ENCODE peak calls at places on chromosomes 11 and 22, in nine cellular contexts. D, O, R, G, N, F, B, P and U are unnamed samples.

GRCh38 chr11:60970369-60970774 is 1.1 kb upstream of the CD6 start:
- DNase-seq in O (peak), P (peak), D (peak), F (peak), R (peak), B (no peak), G (peak), N (peak), U (peak)

GRCh38 chr11:74671520-74672196 is 59.6 kb downstream of the CHRDL2 start:
- DNase-seq in N (no peak), B (no peak), G (no peak), P (no peak), D (no peak), O (no peak), R (peak), F (no peak), U (no peak)

GRCh38 chr11:117095301-117096139 is 2.7 kb downstream of the SIK3 start:
- DNase-seq in R (peak), P (no peak), B (no peak), N (no peak), O (no peak), G (no peak), F (no peak), D (no peak), U (no peak)

GRCh38 chr11:80307676-80308075 is 866.8 kb upstream of the TENM4 start:
- DNase-seq in G (no peak), N (no peak), F (no peak), R (no peak), D (no peak), B (no peak), O (no peak), P (no peak), U (no peak)

GRCh38 chr11:121889931-121890330 is 226.1 kb downstream of the BLID start:
- DNase-seq in F (no peak), R (peak), D (no peak), P (no peak), O (no peak), G (no peak), B (peak), N (no peak), U (no peak)

GRCh38 chr22:20803696-20804324 is 29.9 kb downstream of the SERPIND1 start:
- DNase-seq in F (peak), P (peak), O (peak), G (peak), B (no peak), N (no peak), D (no peak), R (peak), U (no peak)

GRCh38 chr11:134592391-134592990 is 180.4 kb upstream of the B3GAT1 start:
- DNase-seq in D (no peak), P (peak), B (no peak), O (no peak), F (no peak), G (peak), N (no peak), R (peak), U (no peak)

GRCh38 chr11:61618991-61619390 is 38.1 kb upstream of the SYT7 start:
- DNase-seq in N (no peak), F (no peak), P (no peak), O (no peak), G (no peak), D (no peak), R (no peak), B (no peak), U (no peak)

GRCh38 chr22:32661296-32661695 is 140.2 kb upstream of the TIMP3 start:
- DNase-seq in R (peak), O (peak), D (no peak), G (no peak), B (peak), F (no peak), N (no peak), P (no peak), U (no peak)

GRCh38 chr22:37212174-37212906 is at the start of gene SSTR3:
- DNase-seq in O (no peak), P (peak), N (no peak), F (no peak), B (no peak), R (no peak), D (no peak), G (peak), U (no peak)

GRCh38 chr22:42799061-42799460 is 58.0 kb downstream of the ARFGAP3 start:
- DNase-seq in P (no peak), G (no peak), O (no peak), D (no peak), F (no peak), N (no peak), B (no peak), R (no peak), U (no peak)

GRCh38 chr11:118560806-118561205 is 4.9 kb downstream of the IFT46 start:
- DNase-seq in R (no peak), O (no peak), D (no peak), P (no peak), N (no peak), B (no peak), G (no peak), F (no peak), U (no peak)

GRCh38 chr11:44943696-44944095 is 7.0 kb downstream of the TP53I11 start:
- DNase-seq in F (no peak), G (no peak), O (no peak), N (no peak), P (no peak), D (no peak), B (no peak), R (no peak), U (no peak)

GRCh38 chr11:126061707-126062678 is 673 bp downstream of the CDON start:
- DNase-seq in B (no peak), R (peak), P (peak), G (peak), O (peak), N (peak), F (no peak), D (peak), U (no peak)

GRCh38 chr11:8256271-8257002 is 7.2 kb downstream of the LMO1 start:
- DNase-seq in O (no peak), D (no peak), B (no peak), R (no peak), F (no peak), N (no peak), P (no peak), G (no peak), U (no peak)

GRCh38 chr11:40293655-40294342 is 1165.7 kb downstream of the LRRC4C start:
- DNase-seq in G (peak), D (no peak), B (peak), P (peak), F (no peak), R (peak), O (peak), N (peak), U (peak)

GRCh38 chr11:12198261-12198925 is 88.0 kb downstream of the MICAL2 start:
- DNase-seq in P (no peak), B (no peak), D (no peak), O (no peak), F (no peak), G (peak), R (no peak), N (no peak), U (no peak)

GRCh38 chr11:16997624-16998023 is 16.6 kb downstream of the PLEKHA7 start:
- DNase-seq in O (no peak), F (no peak), P (no peak), R (no peak), G (no peak), D (no peak), N (no peak), B (no peak), U (no peak)

GRCh38 chr11:95230054-95231034 is 658 bp downstream of the SESN3 start:
- DNase-seq in G (peak), B (no peak), D (peak), F (peak), O (peak), R (peak), N (no peak), P (peak), U (peak)

GRCh38 chr22:49738006-49738405 is 89.7 kb downstream of the BRD1 start:
- DNase-seq in B (no peak), O (no peak), R (no peak), G (no peak), N (no peak), P (no peak), F (no peak), D (no peak), U (no peak)

GRCh38 chr22:27989758-27990450 is 70.8 kb upstream of the PITPNB start:
- DNase-seq in D (no peak), N (no peak), B (no peak), F (no peak), O (no peak), G (no peak), P (no peak), R (no peak), U (no peak)

GRCh38 chr11:20397281-20397680 is 9.8 kb downstream of the PRMT3 start:
- DNase-seq in F (no peak), O (peak), B (peak), G (no peak), N (peak), R (peak), P (peak), D (no peak), U (no peak)

GRCh38 chr11:72758690-72759389 is 6.6 kb upstream of the ARAP1 start:
- DNase-seq in N (no peak), F (no peak), G (no peak), O (no peak), R (peak), B (no peak), P (no peak), D (no peak), U (no peak)

GRCh38 chr11:77125695-77126094 is 2.4 kb upstream of the MYO7A start:
- DNase-seq in B (no peak), N (no peak), D (no peak), P (no peak), O (no peak), G (no peak), R (no peak), F (no peak), U (no peak)

GRCh38 chr11:57491371-57492061 is 24.0 kb downstream of the SLC43A1 start:
- DNase-seq in O (peak), F (no peak), D (peak), N (peak), G (peak), B (no peak), R (peak), P (peak), U (no peak)

GRCh38 chr11:55714982-55715888 is 53.2 kb downstream of the OR4C6 start:
- DNase-seq in O (no peak), P (no peak), B (no peak), N (no peak), G (peak), D (no peak), R (no peak), F (no peak), U (no peak)

GRCh38 chr11:93054881-93055280 is 85.4 kb downstream of the MTNR1B start:
- DNase-seq in N (no peak), O (peak), G (peak), R (peak), D (no peak), P (no peak), B (peak), F (no peak), U (no peak)

GRCh38 chr11:111307472-111308108 is 9.2 kb downstream of the POU2AF3 start:
- DNase-seq in D (no peak), G (no peak), B (no peak), O (no peak), F (no peak), R (no peak), P (no peak), N (no peak), U (no peak)

GRCh38 chr11:91804057-91804456 is 420.6 kb upstream of the FAT3 start:
- DNase-seq in D (no peak), F (no peak), B (no peak), N (no peak), R (no peak), P (peak), G (no peak), O (no peak), U (no peak)

GRCh38 chr11:13215157-13215556 is 62.4 kb upstream of the BMAL1 start:
- DNase-seq in G (no peak), F (no peak), D (no peak), O (peak), B (no peak), R (peak), N (no peak), P (no peak), U (no peak)

GRCh38 chr22:46998346-46998745 is 235.9 kb downstream of the TBC1D22A start:
- DNase-seq in F (no peak), G (no peak), D (no peak), N (no peak), P (no peak), R (no peak), O (no peak), B (no peak), U (no peak)